ENCODE peak calls at places on chromosomes 6 and 20, in six cellular contexts. T is stimulated activated CD4-positive, alpha-beta T cell treated with anti-CD3 and anti-CD28 coated beads, Interleukin-12 subunit alpha, Interleukin-12 subunit beta, amount 100 ng/mL, for 48 hours; D is NT2/D1; R is Panc1; M is germinal center; W is ACHN. Q is an unnamed sample.
A peak's percentile ranks its signal among the peaks of the same experiment; 100 is the strongest.

GRCh38 chr6:36580184-36580526 is 14.0 kb upstream of the SRSF3 start:
- DNase-seq in T (no peak), D (no peak), R (no peak), M (no peak), W (no peak), Q (no peak)

GRCh38 chr6:90386796-90387390 is 90.2 kb upstream of the BACH2 start:
- DNase-seq in T (no peak), D (no peak), R (no peak), M (no peak), W (no peak), Q (no peak)

GRCh38 chr20:62953167-62953838 is 794 bp downstream of the SLC17A9 start:
- DNase-seq in T (no peak), D (no peak), R (no peak), M (no peak), W (no peak), Q (no peak)

GRCh38 chr20:5484926-5485325 is 168.2 kb upstream of the PROKR2 start:
- DNase-seq in T (no peak), D (no peak), R (no peak), M (no peak), W (no peak), Q (no peak)

GRCh38 chr6:5190467-5190866 is 70.3 kb downstream of the LYRM4 start:
- DNase-seq in T (no peak), D (no peak), R (peak; percentile 45), M (no peak), W (peak; percentile 76), Q (no peak)

GRCh38 chr6:156731436-156731835 is 45.7 kb upstream of the ARID1B start:
- DNase-seq in T (no peak), D (no peak), R (no peak), M (no peak), W (peak; percentile 47), Q (peak; percentile 63)

GRCh38 chr6:9116026-9116425 is 680.7 kb upstream of the SLC35B3 start:
- DNase-seq in T (no peak), D (no peak), R (no peak), M (no peak), W (no peak), Q (no peak)

GRCh38 chr6:32194825-32195651 is 2.6 kb upstream of the GPSM3 start:
- DNase-seq in T (no peak), D (no peak), R (no peak), M (no peak), W (peak; percentile 59), Q (peak; percentile 57)

GRCh38 chr20:2237059-2237458 is 58.7 kb upstream of the TGM3 start:
- DNase-seq in T (no peak), D (no peak), R (peak; percentile 12), M (no peak), W (no peak), Q (no peak)

GRCh38 chr20:11826334-11826733 is 91.4 kb upstream of the BTBD3 start:
- DNase-seq in T (no peak), D (no peak), R (no peak), M (no peak), W (no peak), Q (no peak)

GRCh38 chr6:89146748-89147715 is 1.2 kb downstream of the PM20D2 start:
- DNase-seq in T (peak; percentile 15), D (no peak), R (no peak), M (no peak), W (peak; percentile 65), Q (peak; percentile 18)

GRCh38 chr20:10111144-10111771 is 76.5 kb downstream of the ANKEF1 start:
- DNase-seq in T (no peak), D (no peak), R (no peak), M (no peak), W (no peak), Q (no peak)